ENCODE peak calls at places on chromosome 15, in five cellular contexts. G, A, Z, H and S are unnamed samples.

GRCh38 chr15:36814708-36815107 is 235.3 kb downstream of the CDIN1 start:
- DNase-seq in G (no peak), A (peak; percentile 77), H (no peak), Z (no peak), S (no peak)

GRCh38 chr15:99565031-99565280 is 828 bp upstream of the MEF2A start:
- DNase-seq in G (no peak), Z (no peak), H (no peak), A (no peak), S (no peak)

GRCh38 chr15:85563328-85563727 is 182.9 kb downstream of the AKAP13 start:
- DNase-seq in G (no peak), A (peak; percentile 89), Z (no peak), H (no peak), S (no peak)

GRCh38 chr15:39270976-39271375 is 309.9 kb upstream of the THBS1 start:
- DNase-seq in A (peak; percentile 79), H (no peak), G (no peak), Z (no peak), S (no peak)

GRCh38 chr15:62153228-62153627 is 11.9 kb downstream of the C2CD4B start:
- DNase-seq in A (no peak), H (no peak), Z (no peak), G (no peak), S (no peak)

GRCh38 chr15:49343546-49343945 is 79.5 kb upstream of the FGF7 start:
- DNase-seq in H (no peak), Z (no peak), A (no peak), G (no peak), S (no peak)

GRCh38 chr15:39376371-39376909 is 204.4 kb upstream of the THBS1 start:
- DNase-seq in G (no peak), H (no peak), Z (no peak), A (peak; percentile 57), S (no peak)

GRCh38 chr15:88702983-88703382 is 64.2 kb downstream of the ISG20 start:
- DNase-seq in Z (no peak), H (no peak), A (peak; percentile 4), G (no peak), S (no peak)

GRCh38 chr15:84633311-84634227 is 20.5 kb downstream of the WDR73 start:
- DNase-seq in Z (peak; percentile 87), H (no peak), G (peak; percentile 85), A (peak; percentile 76), S (peak; percentile 81)

GRCh38 chr15:80265021-80265420 is 13.0 kb upstream of the CTXND1 start:
- DNase-seq in G (no peak), Z (no peak), A (no peak), H (no peak), S (no peak)

GRCh38 chr15:70385052-70385451 is 287.3 kb upstream of the TLE3 start:
- DNase-seq in A (no peak), Z (no peak), H (no peak), G (no peak), S (no peak)

GRCh38 chr15:70833897-70834765 is 19.8 kb downstream of the LARP6 start:
- DNase-seq in Z (no peak), G (no peak), H (no peak), A (peak; percentile 90), S (no peak)

GRCh38 chr15:98604983-98605382 is 43.4 kb upstream of the IGF1R start:
- DNase-seq in G (no peak), Z (no peak), A (no peak), H (no peak), S (peak; percentile 39)

GRCh38 chr15:40312370-40313158 is 4.8 kb upstream of the PLCB2 start:
- DNase-seq in A (no peak), G (no peak), H (no peak), Z (peak; percentile 14), S (no peak)

GRCh38 chr15:34360298-34360697 is 6.7 kb downstream of the LPCAT4 start:
- DNase-seq in A (no peak), Z (no peak), G (no peak), H (no peak), S (no peak)

GRCh38 chr15:25883860-25884259 is 20.7 kb upstream of the ATP10A start:
- DNase-seq in A (peak; percentile 60), G (no peak), H (no peak), Z (no peak), S (peak; percentile 2)

GRCh38 chr15:62115847-62116246 is 49.1 kb downstream of the C2CD4A start:
- DNase-seq in A (no peak), H (no peak), G (no peak), Z (no peak), S (no peak)

GRCh38 chr15:62781081-62781497 is 261.5 kb upstream of the TPM1 start:
- DNase-seq in G (no peak), A (no peak), H (no peak), Z (no peak), S (no peak)

GRCh38 chr15:90594297-90594696 is 64.6 kb downstream of the CRTC3 start:
- DNase-seq in Z (peak; percentile 83), G (peak; percentile 91), H (peak; percentile 77), A (no peak), S (no peak)

GRCh38 chr15:66165856-66166255 is 87.7 kb downstream of the MEGF11 start:
- DNase-seq in H (no peak), Z (no peak), G (no peak), A (no peak), S (no peak)

GRCh38 chr15:72507402-72507801 is 33.3 kb downstream of the ARIH1 start:
- DNase-seq in H (no peak), G (no peak), A (no peak), Z (no peak), S (no peak)

GRCh38 chr15:70501849-70502248 is 261.5 kb downstream of the UACA start:
- DNase-seq in A (no peak), Z (no peak), H (no peak), G (no peak), S (no peak)

GRCh38 chr15:70555713-70556112 is 207.6 kb downstream of the UACA start:
- DNase-seq in H (no peak), Z (no peak), G (no peak), A (no peak), S (no peak)

GRCh38 chr15:86044981-86045380 is 34.7 kb upstream of the AGBL1 start:
- DNase-seq in H (no peak), Z (no peak), G (no peak), A (no peak), S (no peak)

GRCh38 chr15:51647128-51647562 is 24.6 kb upstream of the DMXL2 start:
- DNase-seq in G (peak; percentile 65), Z (peak; percentile 59), H (no peak), A (peak; percentile 31), S (no peak)

DNA sequence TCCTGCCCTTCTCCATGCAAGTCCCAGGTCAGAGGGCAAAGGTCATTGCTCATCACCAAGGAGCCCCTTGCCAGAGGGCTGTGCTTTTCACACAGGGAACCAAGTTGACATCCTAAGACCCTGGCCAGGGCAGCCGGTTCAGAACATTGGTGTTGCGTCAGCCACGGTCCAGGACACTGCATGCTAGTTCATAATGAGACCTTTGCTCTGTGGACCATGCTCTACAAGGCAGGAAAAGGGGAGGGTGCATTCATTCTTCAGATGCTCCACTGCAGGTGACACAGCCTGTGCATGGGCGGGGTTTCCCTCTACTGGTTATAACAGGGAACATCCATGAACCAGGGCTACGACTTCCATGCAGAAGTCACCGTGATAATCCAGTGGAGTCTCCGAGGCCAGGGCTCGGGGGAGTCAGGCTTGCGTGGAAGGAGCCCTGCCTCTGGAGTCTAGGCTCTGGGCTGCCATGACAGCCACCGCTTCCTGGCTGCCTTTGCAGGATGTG is 81.6 kb downstream of the OCA2 start:
- DNase-seq in G (no peak), H (no peak), A (no peak), Z (no peak), S (no peak)
- TF ChIP-seq CTCF in G (no peak), H (no peak), A (peak; percentile 22), Z (no peak), S (peak; percentile 54)

GRCh38 chr15:53384417-53384816 is 375.0 kb downstream of the WDR72 start:
- DNase-seq in A (no peak), Z (peak; percentile 64), H (no peak), G (no peak), S (no peak)
- TF ChIP-seq CTCF in A (no peak), Z (no peak), H (no peak), G (no peak), S (peak; percentile 36)

DNA sequence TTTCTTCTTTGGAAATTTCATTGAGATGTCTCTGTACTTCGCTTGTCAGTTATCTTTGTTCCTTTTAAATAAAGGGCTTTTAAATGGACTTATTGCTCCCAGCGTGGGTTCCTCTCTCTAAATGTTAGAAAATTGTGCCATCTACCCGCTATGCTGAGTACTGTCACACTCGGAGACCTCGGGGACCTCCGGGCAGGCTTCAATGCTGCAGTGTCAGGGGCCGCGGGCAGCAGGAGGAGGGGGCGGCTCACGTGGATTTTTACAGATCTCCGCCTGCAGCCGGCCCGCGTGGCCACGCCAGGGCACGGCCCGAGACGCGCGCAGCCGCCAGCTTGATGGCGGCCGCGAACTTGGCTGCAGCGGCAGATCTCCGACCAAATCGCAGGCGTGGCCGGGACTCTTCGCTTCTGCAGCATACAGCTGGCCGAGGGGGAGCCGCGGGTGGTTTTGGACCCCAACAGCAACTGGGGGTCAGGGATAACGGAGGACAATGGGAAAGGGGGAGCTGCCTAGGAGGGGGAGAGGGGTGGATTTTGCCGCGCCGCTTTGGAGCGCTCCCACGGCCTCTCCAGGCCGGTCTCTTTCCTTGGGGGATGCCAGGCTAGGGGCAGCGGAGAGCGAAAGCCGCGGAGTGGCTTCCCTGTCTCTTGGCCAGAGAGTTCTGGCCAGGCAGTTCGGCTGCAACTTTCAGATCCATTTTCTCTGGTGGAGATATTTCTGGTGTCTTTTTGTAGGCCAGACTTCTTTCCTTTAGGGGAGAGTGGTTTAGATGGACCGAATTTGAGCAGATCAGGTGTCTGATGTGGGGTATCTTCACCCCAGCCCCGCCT is 15.3 kb downstream of the NR2F2 start:
- DNase-seq in A (peak; percentile 85), H (peak; percentile 34), G (no peak), Z (peak; percentile 59), S (no peak)
- TF ChIP-seq CTCF in A (peak; percentile 45), H (no peak), G (peak; percentile 61), Z (no peak), S (peak; percentile 82)

DNA sequence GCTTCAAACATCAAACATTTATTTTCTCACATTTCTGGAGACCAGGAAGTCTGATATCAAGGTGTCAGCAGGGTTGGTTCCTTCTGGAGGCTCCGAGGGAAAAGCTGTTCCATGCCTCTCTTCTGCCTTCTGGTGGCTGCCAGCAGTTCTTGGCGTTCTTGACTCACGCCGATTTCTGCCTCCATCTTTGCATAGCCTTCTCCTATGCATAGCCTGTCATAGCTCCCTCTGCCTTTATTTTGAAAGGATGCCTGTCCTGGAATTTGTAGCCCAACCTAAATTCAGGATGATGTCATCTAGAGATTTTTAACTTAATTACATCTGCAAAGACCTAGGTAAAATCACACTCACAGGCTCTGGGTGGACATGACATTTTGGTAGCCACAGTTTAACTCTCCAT is 70.4 kb downstream of the RGMA start:
- DNase-seq in Z (no peak), H (no peak), A (peak; percentile 41), G (no peak), S (no peak)
- TF ChIP-seq CTCF in Z (no peak), H (no peak), A (peak; percentile 57), G (no peak), S (peak; percentile 55)

GRCh38 chr15:77162872-77163633 is 92.1 kb upstream of the TSPAN3 start:
- DNase-seq in H (no peak), G (no peak), A (no peak), Z (no peak), S (no peak)
- TF ChIP-seq CTCF in H (no peak), G (no peak), A (no peak), Z (no peak), S (no peak)